ENCODE peak calls at places on chromosomes 5 and 9, in six cellular contexts. One of them, this sample, is unnamed.

GRCh38 chr9:121566401-121567141 is 66.9 kb upstream of the GGTA1 start:
- DNase-seq in endothelial cell: no peak
- DNase-seq in BJ: no peak
- DNase-seq in brain microvascular endothelial cell: peak; percentile 70
- DNase-seq in GM20000: no peak
- DNase-seq in astrocyte: peak; percentile 73
- DNase-seq in this sample: no peak

GRCh38 chr5:180160822-180161221 is 48.2 kb downstream of the RASGEF1C start:
- DNase-seq in brain microvascular endothelial cell: no peak
- DNase-seq in endothelial cell: no peak
- DNase-seq in GM20000: no peak
- DNase-seq in astrocyte: no peak
- DNase-seq in BJ: no peak
- DNase-seq in this sample: no peak

GRCh38 chr9:96006961-96007360 is 131.5 kb downstream of the ERCC6L2 start:
- DNase-seq in brain microvascular endothelial cell: peak; percentile 43
- DNase-seq in BJ: no peak
- DNase-seq in GM20000: no peak
- DNase-seq in astrocyte: peak; percentile 74
- DNase-seq in endothelial cell: no peak
- DNase-seq in this sample: no peak

GRCh38 chr5:84281383-84281782 is 103.3 kb downstream of the EDIL3 start:
- DNase-seq in GM20000: no peak
- DNase-seq in BJ: no peak
- DNase-seq in endothelial cell: no peak
- DNase-seq in brain microvascular endothelial cell: no peak
- DNase-seq in astrocyte: no peak
- DNase-seq in this sample: no peak

GRCh38 chr9:127935765-127936221 is 1.9 kb downstream of the DPM2 start:
- DNase-seq in astrocyte: no peak
- DNase-seq in endothelial cell: no peak
- DNase-seq in BJ: no peak
- DNase-seq in GM20000: no peak
- DNase-seq in brain microvascular endothelial cell: peak; percentile 42
- DNase-seq in this sample: no peak

GRCh38 chr5:72599519-72600400 is 92.5 kb upstream of the ZNF366 start:
- DNase-seq in brain microvascular endothelial cell: peak; percentile 51
- DNase-seq in endothelial cell: no peak
- DNase-seq in astrocyte: peak; percentile 80
- DNase-seq in GM20000: no peak
- DNase-seq in BJ: no peak
- DNase-seq in this sample: no peak

GRCh38 chr9:125421156-125421555 is 159.5 kb downstream of the GAPVD1 start:
- DNase-seq in BJ: no peak
- DNase-seq in GM20000: no peak
- DNase-seq in endothelial cell: no peak
- DNase-seq in brain microvascular endothelial cell: no peak
- DNase-seq in astrocyte: no peak
- DNase-seq in this sample: no peak

GRCh38 chr5:75729321-75729720 is 12.1 kb upstream of the POC5 start:
- DNase-seq in brain microvascular endothelial cell: no peak
- DNase-seq in GM20000: no peak
- DNase-seq in endothelial cell: no peak
- DNase-seq in BJ: no peak
- DNase-seq in astrocyte: no peak
- DNase-seq in this sample: no peak

GRCh38 chr9:102521097-102521755 is 473.9 kb upstream of the CYLC2 start:
- DNase-seq in BJ: no peak
- DNase-seq in GM20000: no peak
- DNase-seq in endothelial cell: no peak
- DNase-seq in astrocyte: no peak
- DNase-seq in brain microvascular endothelial cell: no peak
- DNase-seq in this sample: no peak

GRCh38 chr5:66739923-66740322 is 143.7 kb downstream of the MAST4 start:
- DNase-seq in BJ: no peak
- DNase-seq in endothelial cell: no peak
- DNase-seq in astrocyte: no peak
- DNase-seq in brain microvascular endothelial cell: no peak
- DNase-seq in GM20000: no peak
- DNase-seq in this sample: no peak

GRCh38 chr9:68533678-68534077 is 7.0 kb downstream of the TMEM252 start:
- DNase-seq in GM20000: no peak
- DNase-seq in astrocyte: no peak
- DNase-seq in BJ: no peak
- DNase-seq in brain microvascular endothelial cell: no peak
- DNase-seq in endothelial cell: no peak
- DNase-seq in this sample: no peak

GRCh38 chr9:87193925-87194380 is 246.6 kb upstream of the GAS1 start:
- DNase-seq in astrocyte: peak; percentile 93
- DNase-seq in BJ: peak; percentile 93
- DNase-seq in endothelial cell: no peak
- DNase-seq in brain microvascular endothelial cell: peak; percentile 86
- DNase-seq in GM20000: no peak
- DNase-seq in this sample: no peak

GRCh38 chr9:36101916-36102741 is 34.4 kb upstream of the GLIPR2 start:
- DNase-seq in brain microvascular endothelial cell: peak; percentile 99
- DNase-seq in BJ: peak; percentile 92
- DNase-seq in endothelial cell: no peak
- DNase-seq in GM20000: no peak
- DNase-seq in astrocyte: peak; percentile 100
- DNase-seq in this sample: no peak

GRCh38 chr5:154465169-154465568 is 12.9 kb downstream of the HAND1 start:
- DNase-seq in brain microvascular endothelial cell: peak; percentile 41
- DNase-seq in astrocyte: no peak
- DNase-seq in endothelial cell: no peak
- DNase-seq in GM20000: no peak
- DNase-seq in BJ: no peak
- DNase-seq in this sample: no peak

GRCh38 chr9:137764981-137765380 is 112.6 kb upstream of the CACNA1B start:
- DNase-seq in endothelial cell: no peak
- DNase-seq in BJ: no peak
- DNase-seq in brain microvascular endothelial cell: no peak
- DNase-seq in GM20000: no peak
- DNase-seq in astrocyte: no peak
- DNase-seq in this sample: no peak

GRCh38 chr9:33230756-33231691 is 8.9 kb upstream of the SPINK4 start:
- DNase-seq in brain microvascular endothelial cell: no peak
- DNase-seq in endothelial cell: no peak
- DNase-seq in GM20000: no peak
- DNase-seq in BJ: no peak
- DNase-seq in astrocyte: no peak
- DNase-seq in this sample: no peak

GRCh38 chr9:19102181-19102630 is 498 bp downstream of the HAUS6 start:
- DNase-seq in GM20000: peak; percentile 26
- DNase-seq in brain microvascular endothelial cell: no peak
- DNase-seq in astrocyte: no peak
- DNase-seq in endothelial cell: peak; percentile 16
- DNase-seq in BJ: no peak
- DNase-seq in this sample: peak; percentile 26

GRCh38 chr5:33938507-33938796 is 2.3 kb downstream of the RXFP3 start:
- DNase-seq in endothelial cell: no peak
- DNase-seq in BJ: no peak
- DNase-seq in astrocyte: no peak
- DNase-seq in GM20000: no peak
- DNase-seq in brain microvascular endothelial cell: no peak
- DNase-seq in this sample: no peak

GRCh38 chr9:73566627-73567026 is 415.0 kb downstream of the ANXA1 start:
- DNase-seq in brain microvascular endothelial cell: no peak
- DNase-seq in GM20000: no peak
- DNase-seq in endothelial cell: no peak
- DNase-seq in astrocyte: no peak
- DNase-seq in BJ: no peak
- DNase-seq in this sample: no peak

GRCh38 chr9:63816742-63817621 is 1468.0 kb downstream of the FOXD4L5 start:
- DNase-seq in BJ: peak; percentile 32
- DNase-seq in brain microvascular endothelial cell: peak; percentile 62
- DNase-seq in GM20000: peak; percentile 90
- DNase-seq in endothelial cell: peak; percentile 70
- DNase-seq in astrocyte: peak; percentile 81
- DNase-seq in this sample: peak; percentile 77

DNA sequence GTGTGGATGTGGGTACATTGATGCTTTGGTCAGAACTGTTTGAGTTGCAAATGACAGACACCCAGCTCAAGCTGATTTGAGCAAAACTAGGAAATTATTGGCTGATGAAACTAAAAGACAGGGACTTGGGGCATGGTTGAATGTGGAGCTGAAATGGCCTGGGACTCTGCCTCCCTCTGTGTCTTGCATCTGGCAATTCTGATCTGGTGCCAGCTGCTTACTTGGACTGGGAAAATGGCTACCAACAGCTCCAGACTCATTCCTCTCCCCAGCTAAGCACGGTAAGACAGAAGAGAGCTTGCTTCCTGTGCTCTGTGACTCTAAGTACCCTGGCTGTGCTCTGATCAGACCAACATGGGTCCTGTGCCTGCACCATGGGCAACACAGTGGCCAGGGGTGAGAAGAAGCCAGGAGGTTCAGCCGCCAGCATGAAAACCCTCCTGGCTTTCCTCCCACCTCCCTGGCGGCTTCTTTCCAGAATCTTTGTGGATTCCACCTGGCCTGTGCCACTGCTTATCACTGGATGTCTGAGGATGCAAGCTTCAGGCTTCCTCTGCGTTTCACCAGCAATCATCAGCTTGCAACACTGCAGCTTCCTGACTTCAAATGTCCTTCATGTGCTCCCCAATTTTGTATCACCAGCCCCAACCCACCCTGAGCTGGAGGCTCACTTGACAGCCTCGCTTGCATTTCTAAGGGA is 44.1 kb downstream of the C5orf15 start:
- DNase-seq in BJ: no peak
- DNase-seq in astrocyte: no peak
- DNase-seq in brain microvascular endothelial cell: no peak
- DNase-seq in endothelial cell: no peak
- DNase-seq in GM20000: no peak
- DNase-seq in this sample: no peak
- TF ChIP-seq CTCF in BJ: no peak
- TF ChIP-seq CTCF in astrocyte: no peak
- TF ChIP-seq CTCF in brain microvascular endothelial cell: no peak
- TF ChIP-seq CTCF in endothelial cell: no peak
- TF ChIP-seq CTCF in GM20000: no peak
- TF ChIP-seq CTCF in this sample: no peak

GRCh38 chr5:96489518-96489917 is 56.5 kb upstream of the PCSK1 start:
- DNase-seq in astrocyte: no peak
- DNase-seq in endothelial cell: no peak
- DNase-seq in GM20000: no peak
- DNase-seq in BJ: no peak
- DNase-seq in brain microvascular endothelial cell: no peak
- DNase-seq in this sample: no peak

GRCh38 chr5:96478983-96479382 is 45.9 kb upstream of the PCSK1 start:
- DNase-seq in astrocyte: no peak
- DNase-seq in BJ: no peak
- DNase-seq in GM20000: no peak
- DNase-seq in brain microvascular endothelial cell: no peak
- DNase-seq in endothelial cell: no peak
- DNase-seq in this sample: no peak

GRCh38 chr5:96481396-96481795 is 48.3 kb upstream of the PCSK1 start:
- DNase-seq in endothelial cell: no peak
- DNase-seq in brain microvascular endothelial cell: no peak
- DNase-seq in BJ: peak; percentile 44
- DNase-seq in GM20000: no peak
- DNase-seq in astrocyte: no peak
- DNase-seq in this sample: no peak

GRCh38 chr5:96487859-96488258 is 54.8 kb upstream of the PCSK1 start:
- DNase-seq in BJ: peak; percentile 64
- DNase-seq in astrocyte: no peak
- DNase-seq in endothelial cell: no peak
- DNase-seq in brain microvascular endothelial cell: no peak
- DNase-seq in GM20000: no peak
- DNase-seq in this sample: no peak

DNA sequence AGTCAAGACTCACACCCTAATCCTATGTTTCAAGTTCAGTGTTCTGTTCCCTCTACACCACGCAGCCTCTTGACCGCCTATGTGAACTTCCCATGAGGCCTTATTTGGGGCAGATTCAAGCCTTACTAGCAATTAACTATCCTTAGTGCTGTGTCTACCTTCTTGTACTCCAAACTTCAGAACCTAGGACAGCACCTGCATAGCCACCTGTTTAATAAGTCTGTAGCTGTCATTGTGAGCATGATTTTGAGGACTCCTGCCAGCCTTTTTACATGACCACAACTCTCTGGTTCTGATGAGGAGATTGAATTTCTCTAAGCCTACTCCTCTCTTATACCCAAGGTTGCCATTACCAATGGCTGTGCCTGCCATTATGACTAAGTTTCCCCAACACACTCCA is 50.8 kb upstream of the PCSK1 start:
- DNase-seq in astrocyte: peak; percentile 47
- DNase-seq in brain microvascular endothelial cell: peak; percentile 38
- DNase-seq in endothelial cell: peak; percentile 22
- DNase-seq in BJ: no peak
- DNase-seq in GM20000: peak; percentile 6
- DNase-seq in this sample: no peak
- TF ChIP-seq CTCF in astrocyte: no peak
- TF ChIP-seq CTCF in brain microvascular endothelial cell: no peak
- TF ChIP-seq CTCF in endothelial cell: no peak
- TF ChIP-seq CTCF in BJ: no peak
- TF ChIP-seq CTCF in GM20000: no peak
- TF ChIP-seq CTCF in this sample: no peak

GRCh38 chr5:78132507-78132906 is 162.0 kb downstream of the AP3B1 start:
- DNase-seq in endothelial cell: no peak
- DNase-seq in brain microvascular endothelial cell: no peak
- DNase-seq in BJ: no peak
- DNase-seq in astrocyte: no peak
- DNase-seq in GM20000: no peak
- DNase-seq in this sample: no peak

GRCh38 chr5:78133423-78133822 is 161.1 kb downstream of the AP3B1 start:
- DNase-seq in brain microvascular endothelial cell: no peak
- DNase-seq in GM20000: no peak
- DNase-seq in astrocyte: no peak
- DNase-seq in endothelial cell: no peak
- DNase-seq in BJ: no peak
- DNase-seq in this sample: no peak

GRCh38 chr5:78129632-78130031 is 164.9 kb downstream of the AP3B1 start:
- DNase-seq in brain microvascular endothelial cell: no peak
- DNase-seq in astrocyte: no peak
- DNase-seq in endothelial cell: no peak
- DNase-seq in BJ: no peak
- DNase-seq in GM20000: no peak
- DNase-seq in this sample: no peak

GRCh38 chr5:78127875-78128274 is 166.6 kb downstream of the AP3B1 start:
- DNase-seq in BJ: no peak
- DNase-seq in endothelial cell: peak; percentile 29
- DNase-seq in GM20000: no peak
- DNase-seq in brain microvascular endothelial cell: no peak
- DNase-seq in astrocyte: no peak
- DNase-seq in this sample: no peak
- TF ChIP-seq CTCF in BJ: peak; percentile 26
- TF ChIP-seq CTCF in endothelial cell: peak; percentile 74
- TF ChIP-seq CTCF in GM20000: no peak
- TF ChIP-seq CTCF in brain microvascular endothelial cell: peak; percentile 63
- TF ChIP-seq CTCF in astrocyte: no peak
- TF ChIP-seq CTCF in this sample: peak; percentile 20

DNA sequence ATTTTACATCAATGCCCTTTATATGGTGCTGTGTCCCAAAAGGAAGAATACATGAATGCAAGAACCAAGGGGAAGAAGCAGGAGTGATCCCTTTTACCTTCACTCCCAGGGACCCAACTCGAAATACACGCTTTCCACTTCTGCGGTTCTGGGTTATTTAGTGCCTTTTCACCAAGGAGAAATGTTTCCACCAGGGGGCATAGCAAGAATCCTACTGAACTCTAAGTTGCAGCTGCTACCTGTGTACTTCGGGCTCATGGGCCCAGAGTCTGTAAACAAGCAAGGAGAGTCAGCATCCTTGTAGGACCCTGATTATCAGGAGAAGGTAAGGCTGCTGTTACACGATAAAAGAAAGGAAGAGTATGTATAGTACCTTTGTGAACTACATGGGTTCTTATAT is 45.7 kb downstream of the DPYSL3 start:
- DNase-seq in astrocyte: no peak
- DNase-seq in endothelial cell: peak; percentile 65
- DNase-seq in brain microvascular endothelial cell: peak; percentile 46
- DNase-seq in BJ: no peak
- DNase-seq in GM20000: no peak
- DNase-seq in this sample: peak; percentile 31
- TF ChIP-seq CTCF in astrocyte: peak; percentile 44
- TF ChIP-seq CTCF in endothelial cell: peak; percentile 71
- TF ChIP-seq CTCF in brain microvascular endothelial cell: peak; percentile 68
- TF ChIP-seq CTCF in BJ: peak; percentile 55
- TF ChIP-seq CTCF in GM20000: no peak
- TF ChIP-seq CTCF in this sample: peak; percentile 43

This sample was measured in GM13977.